ENCODE peak calls at places on chromosomes 5 and 9, in six cellular contexts. U, K, V, M, B and F are unnamed samples.

GRCh38 chr5:141786700-141787099 is 91.5 kb downstream of the PCDH1 start:
- DNase-seq in K (no peak), M (no peak), U (no peak), V (no peak), B (no peak), F (no peak)

GRCh38 chr9:109780453-109781033 is 545 bp downstream of the PALM2AKAP2 start:
- DNase-seq in V (no peak), U (no peak), K (no peak), M (no peak), B (no peak), F (no peak)

GRCh38 chr5:143714629-143715028 is 97.3 kb upstream of the HMHB1 start:
- DNase-seq in B (peak; percentile 20), K (no peak), U (no peak), V (no peak), M (no peak), F (no peak)

GRCh38 chr9:76552751-76553150 is 93.8 kb downstream of the GCNT1 start:
- DNase-seq in K (no peak), M (no peak), U (no peak), V (no peak), B (no peak), F (no peak)

GRCh38 chr5:172904643-172905345 is 54.4 kb upstream of the RPL26L1 start:
- DNase-seq in B (no peak), K (peak; percentile 19), U (no peak), M (no peak), V (no peak), F (no peak)

GRCh38 chr5:43729846-43730478 is 127.0 kb downstream of the NNT start:
- DNase-seq in K (peak; percentile 15), U (no peak), M (no peak), V (peak; percentile 25), B (no peak), F (no peak)

GRCh38 chr9:136507992-136508375 is 25.1 kb upstream of the SEC16A start:
- DNase-seq in V (no peak), B (no peak), M (no peak), U (no peak), K (no peak), F (no peak)

GRCh38 chr5:132526290-132526973 is 16.9 kb downstream of the IL5 start:
- DNase-seq in M (no peak), K (peak; percentile 66), B (peak; percentile 53), V (peak; percentile 80), U (peak; percentile 21), F (no peak)

GRCh38 chr5:38473008-38473407 is 83.4 kb downstream of the LIFR start:
- DNase-seq in M (no peak), B (no peak), V (no peak), K (no peak), U (no peak), F (no peak)

GRCh38 chr9:74887041-74887980 is at the start of gene TRPM6:
- DNase-seq in U (no peak), K (peak; percentile 66), M (peak; percentile 10), B (no peak), V (peak; percentile 51), F (no peak)

GRCh38 chr5:108025009-108025408 is 354.3 kb upstream of the EFNA5 start:
- DNase-seq in M (no peak), B (no peak), K (no peak), U (no peak), V (no peak), F (no peak)

GRCh38 chr5:50463047-50463446 is 22.0 kb upstream of the EMB start:
- DNase-seq in B (no peak), V (no peak), M (no peak), K (no peak), U (no peak), F (no peak)

GRCh38 chr5:32182463-32183081 is 8.5 kb upstream of the GOLPH3 start:
- DNase-seq in M (no peak), B (peak; percentile 37), K (no peak), V (no peak), U (no peak), F (no peak)

GRCh38 chr9:96109718-96110351 is 192.1 kb downstream of the HSD17B3 start:
- DNase-seq in U (no peak), K (no peak), M (no peak), V (no peak), B (no peak), F (no peak)

GRCh38 chr5:145699846-145700245 is 135.3 kb downstream of the PRELID2 start:
- DNase-seq in K (no peak), B (no peak), V (no peak), U (no peak), M (no peak), F (no peak)

GRCh38 chr5:153831976-153832375 is 206.7 kb downstream of the FAM114A2 start:
- DNase-seq in V (peak; percentile 74), B (peak; percentile 11), U (no peak), K (peak; percentile 5), M (no peak), F (no peak)

GRCh38 chr5:541148-541887 is 17.1 kb upstream of the SLC9A3 start:
- DNase-seq in V (peak; percentile 44), K (no peak), M (no peak), U (no peak), B (no peak), F (no peak)

GRCh38 chr9:121734465-121734864 is 83.0 kb downstream of the DAB2IP start:
- DNase-seq in B (no peak), K (no peak), U (no peak), V (no peak), M (no peak), F (no peak)

GRCh38 chr9:114366334-114367128 is 21.3 kb downstream of the AKNA start:
- DNase-seq in K (no peak), V (no peak), B (no peak), M (no peak), U (no peak), F (no peak)

GRCh38 chr9:113398796-113399195 is 2.3 kb downstream of the ALAD start:
- DNase-seq in B (no peak), M (no peak), U (no peak), K (no peak), V (no peak), F (no peak)

GRCh38 chr9:73153793-73154227 is 2.1 kb downstream of the ANXA1 start:
- DNase-seq in U (no peak), K (no peak), V (peak; percentile 64), B (no peak), M (no peak), F (no peak)

GRCh38 chr5:172721455-172722308 is 49.3 kb downstream of the DUSP1 start:
- DNase-seq in V (no peak), B (no peak), M (no peak), K (no peak), U (no peak), F (no peak)

GRCh38 chr9:104905153-104905901 is 22.6 kb downstream of the ABCA1 start:
- DNase-seq in M (no peak), V (no peak), U (no peak), B (no peak), K (no peak), F (no peak)

GRCh38 chr9:91589101-91589553 is 165.5 kb upstream of the NFIL3 start:
- DNase-seq in U (no peak), M (no peak), B (peak; percentile 1), K (no peak), V (no peak), F (no peak)

GRCh38 chr9:29212590-29213373 is 1639.5 kb upstream of the C9orf72 start:
- DNase-seq in U (no peak), B (no peak), V (no peak), M (no peak), K (no peak), F (no peak)

GRCh38 chr9:546235-546634 is 295.3 kb upstream of the DMRT1 start:
- DNase-seq in B (no peak), M (no peak), V (no peak), K (no peak), U (no peak), F (no peak)

GRCh38 chr9:121885345-121885901 is 207.7 kb downstream of the TTLL11 start:
- DNase-seq in K (no peak), V (no peak), B (no peak), M (no peak), U (no peak), F (no peak)

GRCh38 chr5:133763744-133764143 is 151.4 kb upstream of the FSTL4 start:
- DNase-seq in K (no peak), V (no peak), B (no peak), U (no peak), M (no peak), F (no peak)

GRCh38 chr9:122320346-122320995 is 50.4 kb upstream of the PTGS1 start:
- DNase-seq in K (no peak), M (no peak), B (no peak), V (no peak), U (no peak), F (no peak)

GRCh38 chr9:124791106-124791505 is 14.2 kb downstream of the OLFML2A start:
- DNase-seq in M (peak; percentile 9), U (no peak), K (no peak), B (no peak), V (no peak), F (no peak)

GRCh38 chr9:19022206-19022605 is 10.8 kb downstream of the SAXO1 start:
- DNase-seq in B (no peak), M (no peak), U (no peak), K (no peak), V (no peak), F (no peak)

GRCh38 chr9:87810691-87811178 is 71.9 kb upstream of the SPATA31E1 start:
- DNase-seq in M (no peak), B (no peak), V (peak; percentile 89), K (no peak), U (no peak), F (no peak)
- TF ChIP-seq POLR2A in M (no peak), B (no peak), V (peak; percentile 61), K (no peak), U (no peak), F (no peak)

GRCh38 chr9:13139641-13140171 is 139.8 kb downstream of the MPDZ start:
- DNase-seq in K (peak; percentile 3), B (no peak), M (no peak), V (no peak), U (no peak), F (no peak)
- TF ChIP-seq TAF1 in K (no peak), B (no peak), M (no peak), V (no peak), U (no peak), F (no peak)

GRCh38 chr9:128916204-128916603 is 4.6 kb upstream of the PHYHD1 start:
- DNase-seq in U (no peak), K (no peak), M (no peak), B (no peak), V (no peak), F (no peak)

GRCh38 chr9:128918921-128919320 is 1.9 kb upstream of the PHYHD1 start:
- DNase-seq in B (no peak), M (no peak), K (no peak), V (no peak), U (no peak), F (no peak)

GRCh38 chr9:128916745-128917144 is 4.0 kb upstream of the PHYHD1 start:
- DNase-seq in B (no peak), M (no peak), U (no peak), K (no peak), V (no peak), F (no peak)

GRCh38 chr9:128919409-128919808 is 1.4 kb upstream of the PHYHD1 start:
- DNase-seq in B (no peak), V (no peak), K (peak; percentile 50), M (no peak), U (no peak), F (no peak)

GRCh38 chr9:128917151-128917849 is 3.5 kb upstream of the PHYHD1 start:
- DNase-seq in B (no peak), M (no peak), K (peak; percentile 61), V (no peak), U (no peak), F (no peak)
- TF ChIP-seq POLR2A in B (no peak), M (no peak), K (no peak), V (no peak), U (no peak), F (no peak)

GRCh38 chr5:17218353-17219005 is 1.0 kb downstream of the BASP1 start:
- DNase-seq in B (no peak), U (no peak), M (no peak), K (no peak), V (no peak), F (no peak)
- TF ChIP-seq TAF1 in B (no peak), U (no peak), M (no peak), K (no peak), V (no peak), F (no peak)